ENCODE peak calls at places on chromosomes 13 and 19, in seven cellular contexts. One of them, this sample, is unnamed. For H3K9me3 and H3K4me1, the result is how much of the 10 kb centered on the place peaks cover.

GRCh38 chr13:110388141-110388943 is 81.3 kb downstream of the COL4A2 start:
- DNase-seq in neural progenitor cell: no peak
- DNase-seq in GM23248: peak
- DNase-seq in neuronal stem cell: no peak
- DNase-seq in astrocyte: peak
- DNase-seq in SK-N-SH: peak
- DNase-seq in IMR-90: peak
- DNase-seq in this sample: no peak

GRCh38 chr19:19602713-19603320 is 15.7 kb downstream of the PBX4 start:
- DNase-seq in IMR-90: no peak
- DNase-seq in GM23248: no peak
- DNase-seq in neuronal stem cell: no peak
- DNase-seq in SK-N-SH: no peak
- DNase-seq in neural progenitor cell: no peak
- DNase-seq in astrocyte: no peak
- DNase-seq in this sample: no peak

GRCh38 chr19:14577885-14578427 is 4.9 kb upstream of the CLEC17A start:
- DNase-seq in neural progenitor cell: peak
- DNase-seq in astrocyte: no peak
- DNase-seq in GM23248: no peak
- DNase-seq in neuronal stem cell: no peak
- DNase-seq in IMR-90: no peak
- DNase-seq in SK-N-SH: peak
- DNase-seq in this sample: peak

GRCh38 chr13:109389456-109389855 is 396.9 kb downstream of the IRS2 start:
- DNase-seq in IMR-90: peak
- DNase-seq in neural progenitor cell: no peak
- DNase-seq in GM23248: peak
- DNase-seq in SK-N-SH: no peak
- DNase-seq in astrocyte: peak
- DNase-seq in neuronal stem cell: no peak
- DNase-seq in this sample: no peak

GRCh38 chr13:75333103-75333502 is 148.9 kb downstream of the TBC1D4 start:
- DNase-seq in neuronal stem cell: no peak
- DNase-seq in SK-N-SH: no peak
- DNase-seq in GM23248: no peak
- DNase-seq in astrocyte: no peak
- DNase-seq in neural progenitor cell: no peak
- DNase-seq in IMR-90: no peak
- DNase-seq in this sample: no peak

GRCh38 chr19:15298847-15299567 is 33.3 kb downstream of the BRD4 start:
- DNase-seq in IMR-90: no peak
- DNase-seq in SK-N-SH: no peak
- DNase-seq in neuronal stem cell: no peak
- DNase-seq in GM23248: no peak
- DNase-seq in neural progenitor cell: no peak
- DNase-seq in astrocyte: no peak
- DNase-seq in this sample: no peak

GRCh38 chr19:41887711-41888382 is 4.9 kb downstream of the ARHGEF1 start:
- DNase-seq in IMR-90: peak
- DNase-seq in GM23248: peak
- DNase-seq in neuronal stem cell: no peak
- DNase-seq in neural progenitor cell: no peak
- DNase-seq in SK-N-SH: no peak
- DNase-seq in astrocyte: peak
- DNase-seq in this sample: no peak

GRCh38 chr19:42325896-42326771 is 699 bp downstream of the MEGF8 start:
- DNase-seq in neuronal stem cell: no peak
- DNase-seq in astrocyte: no peak
- DNase-seq in SK-N-SH: peak
- DNase-seq in IMR-90: no peak
- DNase-seq in neural progenitor cell: no peak
- DNase-seq in GM23248: peak
- DNase-seq in this sample: peak

GRCh38 chr19:4861147-4861546 is 6.3 kb downstream of the PLIN3 start:
- DNase-seq in GM23248: no peak
- DNase-seq in IMR-90: no peak
- DNase-seq in astrocyte: no peak
- DNase-seq in SK-N-SH: no peak
- DNase-seq in neural progenitor cell: no peak
- DNase-seq in neuronal stem cell: no peak
- DNase-seq in this sample: no peak

GRCh38 chr13:33537691-33538090 is 252.1 kb upstream of the STARD13 start:
- DNase-seq in neural progenitor cell: no peak
- DNase-seq in IMR-90: no peak
- DNase-seq in neuronal stem cell: no peak
- DNase-seq in GM23248: no peak
- DNase-seq in SK-N-SH: no peak
- DNase-seq in astrocyte: no peak
- DNase-seq in this sample: no peak

GRCh38 chr13:20375871-20376270 is 143.8 kb upstream of the GJB6 start:
- DNase-seq in GM23248: no peak
- DNase-seq in neuronal stem cell: no peak
- DNase-seq in astrocyte: no peak
- DNase-seq in neural progenitor cell: no peak
- DNase-seq in IMR-90: no peak
- DNase-seq in SK-N-SH: no peak
- DNase-seq in this sample: no peak

GRCh38 chr13:41060723-41061074 is 610 bp upstream of the WBP4 start:
- DNase-seq in neuronal stem cell: peak
- DNase-seq in SK-N-SH: peak
- DNase-seq in GM23248: peak
- DNase-seq in neural progenitor cell: peak
- DNase-seq in astrocyte: peak
- DNase-seq in IMR-90: no peak
- DNase-seq in this sample: peak

DNA sequence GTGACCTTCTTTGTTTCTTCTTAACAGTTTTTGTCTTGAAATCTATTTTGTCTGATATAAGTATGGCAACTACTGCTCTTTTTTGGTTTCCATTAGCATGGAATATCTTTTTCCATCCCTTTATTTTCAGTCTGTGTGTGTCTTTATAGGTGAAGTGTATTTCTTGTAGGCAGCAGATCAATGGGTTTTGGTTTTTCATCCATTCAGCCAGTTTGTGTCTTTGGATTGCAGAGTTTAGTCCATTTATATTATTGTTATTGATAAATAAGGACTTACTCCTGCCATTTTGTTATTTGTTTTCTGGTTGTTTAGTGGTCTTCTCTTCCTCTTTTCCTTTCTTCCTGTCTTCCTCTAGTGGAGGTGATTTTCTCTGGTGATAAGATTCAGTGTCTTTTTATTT is 54.4 kb downstream of the ZNF136 start:
- DNase-seq in SK-N-SH: no peak
- DNase-seq in neuronal stem cell: no peak
- DNase-seq in astrocyte: no peak
- DNase-seq in neural progenitor cell: no peak
- DNase-seq in GM23248: no peak
- DNase-seq in IMR-90: no peak
- DNase-seq in this sample: no peak
- H3K9me3 ChIP-seq in SK-N-SH: under half
- H3K9me3 ChIP-seq in neuronal stem cell: under half
- H3K9me3 ChIP-seq in astrocyte: under half
- H3K9me3 ChIP-seq in neural progenitor cell: under half
- H3K9me3 ChIP-seq in GM23248: under half
- H3K9me3 ChIP-seq in IMR-90: under half
- H3K9me3 ChIP-seq in this sample: under half

DNA sequence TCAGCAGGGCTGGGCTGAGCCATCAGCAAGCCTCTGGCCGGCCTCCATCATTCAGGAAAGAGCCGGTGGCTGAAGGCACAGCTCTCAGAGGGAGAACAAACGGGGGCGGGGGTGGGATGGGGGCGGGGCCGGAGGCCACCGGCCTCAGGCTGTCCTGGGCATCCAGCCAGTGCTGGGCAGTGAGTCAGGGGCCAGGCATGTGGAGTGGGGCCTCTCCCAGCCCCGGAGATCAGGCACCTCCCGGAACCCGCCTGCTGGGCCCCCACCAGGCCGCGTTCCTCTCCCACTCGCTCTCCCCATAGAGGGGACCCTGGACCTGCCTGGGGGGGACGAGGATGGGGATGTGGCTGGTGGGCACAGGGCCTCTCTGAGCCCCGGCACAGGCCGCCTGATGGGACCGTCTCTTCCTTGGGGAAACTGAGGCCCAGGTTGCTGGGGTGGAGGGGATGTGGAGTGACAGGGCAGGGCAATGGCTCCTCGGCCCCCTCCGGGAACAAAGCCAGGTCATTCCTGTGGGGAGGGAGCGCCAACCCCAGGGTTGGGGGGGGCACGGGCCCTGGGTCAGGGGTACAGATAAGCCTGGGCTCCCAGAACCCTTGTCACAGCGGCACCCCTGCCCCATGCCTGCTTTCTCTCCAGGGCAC is 12.9 kb downstream of the SPC24 start:
- DNase-seq in GM23248: peak
- DNase-seq in neural progenitor cell: peak
- DNase-seq in astrocyte: peak
- DNase-seq in SK-N-SH: peak
- DNase-seq in IMR-90: peak
- DNase-seq in neuronal stem cell: peak
- DNase-seq in this sample: no peak
- H3K4me1 ChIP-seq in GM23248: under half
- H3K4me1 ChIP-seq in neural progenitor cell: under half
- H3K4me1 ChIP-seq in astrocyte: under half
- H3K4me1 ChIP-seq in SK-N-SH: under half
- H3K4me1 ChIP-seq in IMR-90: under half
- H3K4me1 ChIP-seq in neuronal stem cell: under half
- H3K4me1 ChIP-seq in this sample: under half

DNA sequence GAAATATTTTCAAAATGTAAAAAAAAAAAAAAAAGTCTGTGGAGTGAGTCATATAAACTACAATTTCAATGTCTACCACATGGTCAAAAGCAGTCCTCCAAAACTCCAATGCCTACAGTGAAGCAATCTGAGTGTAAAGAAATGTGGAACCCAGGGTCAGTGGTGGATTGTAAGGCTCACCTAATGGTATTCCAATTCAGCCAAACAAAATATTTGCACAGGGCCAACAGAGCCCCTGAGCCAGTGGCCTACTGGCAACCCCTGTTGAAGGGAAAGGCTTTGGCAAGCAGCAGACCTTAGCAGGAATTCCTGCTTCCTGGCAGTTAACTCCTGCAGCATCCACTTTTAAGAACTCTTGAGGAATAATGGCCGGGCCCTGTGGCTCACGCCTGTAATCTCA is 3.4 kb downstream of the DNMT1 start:
- DNase-seq in GM23248: peak
- DNase-seq in neural progenitor cell: no peak
- DNase-seq in astrocyte: peak
- DNase-seq in IMR-90: peak
- DNase-seq in SK-N-SH: no peak
- DNase-seq in neuronal stem cell: no peak
- DNase-seq in this sample: no peak
- H3K4me2 ChIP-seq in GM23248: no peak
- H3K4me2 ChIP-seq in neural progenitor cell: no peak
- H3K4me2 ChIP-seq in astrocyte: no peak
- H3K4me2 ChIP-seq in IMR-90: no peak
- H3K4me2 ChIP-seq in SK-N-SH: no peak
- H3K4me2 ChIP-seq in neuronal stem cell: no peak
- H3K4me2 ChIP-seq in this sample: no peak

GRCh38 chr19:36962346-36962745 is 46.2 kb downstream of the ZNF568 start:
- DNase-seq in neural progenitor cell: no peak
- DNase-seq in astrocyte: no peak
- DNase-seq in neuronal stem cell: no peak
- DNase-seq in SK-N-SH: no peak
- DNase-seq in GM23248: no peak
- DNase-seq in IMR-90: no peak
- DNase-seq in this sample: no peak
- H3K9me3 ChIP-seq in neural progenitor cell: under half
- H3K9me3 ChIP-seq in astrocyte: under half
- H3K9me3 ChIP-seq in neuronal stem cell: under half
- H3K9me3 ChIP-seq in SK-N-SH: under half
- H3K9me3 ChIP-seq in GM23248: under half
- H3K9me3 ChIP-seq in IMR-90: under half
- H3K9me3 ChIP-seq in this sample: under half

This sample was measured in Karpas-422.